ENCODE peak calls at places on chromosomes 12 and 14, in four cellular contexts. A is cardiac muscle cell, Z is GM12864, S is astrocyte of the cerebellum. W is an unnamed sample.

GRCh38 chr12:57240069-57240921 is 10.7 kb downstream of the STAC3 start:
- DNase-seq in A (peak), Z (no peak), S (no peak), W (peak)

GRCh38 chr14:28751467-28752058 is 15.0 kb upstream of the FOXG1 start:
- DNase-seq in A (peak), Z (peak), S (peak), W (peak)

GRCh38 chr14:64823305-64823985 is 56.3 kb downstream of the SPTB start:
- DNase-seq in A (peak), Z (peak), S (no peak), W (peak)

GRCh38 chr12:95130096-95130495 is 56.7 kb upstream of the NR2C1 start:
- DNase-seq in A (no peak), Z (no peak), S (no peak), W (no peak)

GRCh38 chr12:116432321-116432750 is 126.8 kb upstream of the MAP1LC3B2 start:
- DNase-seq in A (no peak), Z (no peak), S (no peak), W (no peak)

GRCh38 chr14:68318788-68319187 is 474.1 kb downstream of the ZFP36L1 start:
- DNase-seq in A (no peak), Z (no peak), S (no peak), W (no peak)

GRCh38 chr14:67564236-67564635 is 31.1 kb downstream of the PLEKHH1 start:
- DNase-seq in A (no peak), Z (no peak), S (no peak), W (no peak)

GRCh38 chr12:95633671-95634465 is 82.6 kb upstream of the USP44 start:
- DNase-seq in A (no peak), Z (no peak), S (peak), W (no peak)

GRCh38 chr12:124761056-124761455 is 102.6 kb downstream of the SCARB1 start:
- DNase-seq in A (no peak), Z (no peak), S (no peak), W (no peak)

GRCh38 chr12:98440165-98440581 is 75.2 kb upstream of the TMPO start:
- DNase-seq in A (no peak), Z (no peak), S (peak), W (no peak)

GRCh38 chr12:78473561-78473960 is 391.0 kb upstream of the SYT1 start:
- DNase-seq in A (no peak), Z (no peak), S (no peak), W (no peak)

GRCh38 chr12:54028324-54029201 is at the start of gene HOXC6:
- DNase-seq in A (no peak), Z (no peak), S (no peak), W (no peak)

GRCh38 chr14:100158566-100159106 is 809 bp downstream of the DEGS2 start:
- DNase-seq in A (no peak), Z (no peak), S (no peak), W (no peak)

GRCh38 chr14:37013116-37013515 is 159.3 kb downstream of the SLC25A21 start:
- DNase-seq in A (no peak), Z (no peak), S (no peak), W (no peak)

GRCh38 chr14:95023886-95024285 is 133.4 kb downstream of the DICER1 start:
- DNase-seq in A (no peak), Z (no peak), S (no peak), W (no peak)

GRCh38 chr12:46260153-46260912 is 8.5 kb downstream of the SLC38A1 start:
- DNase-seq in A (peak), Z (no peak), S (peak), W (no peak)

GRCh38 chr12:105330938-105331804 is 680 bp downstream of the C12orf75 start:
- DNase-seq in A (no peak), Z (no peak), S (no peak), W (peak)

GRCh38 chr14:87816421-87816820 is 176.6 kb downstream of the GALC start:
- DNase-seq in A (no peak), Z (no peak), S (no peak), W (no peak)

GRCh38 chr14:90985601-90986242 is 74.7 kb downstream of the RPS6KA5 start:
- DNase-seq in A (no peak), Z (no peak), S (no peak), W (peak)

GRCh38 chr12:70744133-70744532 is 106.9 kb upstream of the PTPRB start:
- DNase-seq in A (no peak), Z (no peak), S (no peak), W (no peak)

GRCh38 chr14:100392266-100392850 is 69.2 kb downstream of the SLC25A47 start:
- DNase-seq in A (no peak), Z (no peak), S (no peak), W (no peak)

GRCh38 chr12:29073631-29074239 is 75.3 kb upstream of the FAR2 start:
- DNase-seq in A (peak), Z (no peak), S (peak), W (peak)

GRCh38 chr14:96584199-96584906 is 82.2 kb downstream of the PAPOLA start:
- DNase-seq in A (peak), Z (no peak), S (peak), W (peak)

GRCh38 chr14:23437142-23438129 is 2.0 kb upstream of the MYH7 start:
- DNase-seq in A (no peak), Z (no peak), S (no peak), W (no peak)

GRCh38 chr12:122094735-122095561 is 16.4 kb downstream of the MLXIP start:
- DNase-seq in A (peak), Z (no peak), S (no peak), W (no peak)
- H3K4me3 ChIP-seq in A (no peak), Z (no peak), S (no peak), W (no peak)

DNA sequence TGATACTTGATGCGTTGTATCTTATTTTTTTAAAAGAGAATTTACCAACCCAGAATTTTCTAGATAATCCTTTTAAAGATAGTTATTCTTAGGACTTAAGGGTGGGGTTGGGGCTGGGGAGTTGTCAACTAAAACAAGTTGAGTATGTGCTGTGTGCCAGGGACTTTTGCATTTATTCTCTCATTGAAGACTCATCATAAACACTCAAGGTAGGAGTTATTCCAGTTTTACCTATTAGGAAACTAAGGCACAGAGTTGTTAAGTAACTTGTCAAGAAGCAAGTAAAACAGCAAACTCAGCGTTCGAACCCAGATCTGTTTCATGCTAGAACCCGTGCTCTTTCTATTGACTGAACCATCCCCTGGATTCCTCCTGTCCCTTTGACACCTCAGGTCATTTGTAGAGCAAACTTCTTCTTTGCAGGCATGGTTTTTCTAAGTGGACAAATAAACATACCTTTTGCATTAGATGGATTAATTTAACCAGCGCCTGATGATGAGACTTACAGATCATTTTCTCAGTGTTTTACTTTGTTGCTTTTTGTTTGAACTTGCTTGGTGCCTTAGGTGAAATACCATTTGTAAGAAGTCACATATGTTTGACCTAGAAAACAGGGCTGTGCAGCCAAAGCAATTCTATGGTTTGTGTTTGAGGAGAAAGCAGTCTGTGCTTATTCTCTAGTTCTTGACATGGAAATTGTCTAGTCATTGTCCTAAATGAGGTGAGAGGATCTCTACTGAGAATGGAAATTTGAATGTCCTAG is 110.9 kb downstream of the DIP2B start:
- DNase-seq in A (no peak), Z (no peak), S (no peak), W (no peak)
- TF ChIP-seq CTCF in A (no peak), Z (no peak), S (no peak), W (no peak)

GRCh38 chr14:71590131-71590530 is 342.1 kb upstream of the RGS6 start:
- DNase-seq in A (no peak), Z (no peak), S (no peak), W (no peak)
- H3K4me3 ChIP-seq in A (no peak), Z (no peak), S (no peak), W (no peak)

DNA sequence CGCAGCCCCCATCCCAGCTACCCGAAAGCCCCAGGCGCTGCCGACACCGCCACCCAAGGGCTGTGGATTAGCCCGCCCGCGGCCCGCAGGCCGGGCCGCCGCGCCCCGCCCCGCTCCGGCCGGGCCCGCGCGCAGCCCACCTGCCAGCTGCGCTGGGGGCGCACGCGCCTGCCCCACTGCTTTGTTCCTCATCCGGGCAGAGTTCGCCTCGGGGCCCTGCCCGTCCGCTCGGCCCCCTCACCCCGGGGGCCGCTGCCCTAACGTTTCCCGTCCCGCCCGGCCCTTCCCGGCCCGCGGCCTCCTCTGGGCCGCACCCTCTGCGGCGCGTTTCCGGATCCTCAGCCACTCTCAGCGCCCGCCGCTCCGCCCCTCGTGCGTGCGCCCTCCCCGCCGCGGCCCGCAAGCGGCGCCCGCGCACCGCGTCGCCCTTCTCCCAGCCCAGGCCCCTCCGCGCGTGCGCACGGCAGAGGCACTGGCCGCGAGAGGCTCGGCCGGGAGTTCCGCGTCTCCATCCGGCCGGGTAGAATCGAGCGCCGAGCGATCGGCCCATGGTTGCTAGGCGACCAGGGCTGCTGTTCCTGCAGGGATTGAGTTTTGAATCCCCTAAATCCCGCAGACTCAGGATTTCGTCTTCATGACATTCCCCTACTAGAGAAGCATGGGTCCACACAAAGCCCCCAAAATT is at the start of gene PRDM4:
- DNase-seq in A (peak), Z (peak), S (peak), W (peak)
- TF ChIP-seq CTCF in A (no peak), Z (peak), S (no peak), W (peak)

DNA sequence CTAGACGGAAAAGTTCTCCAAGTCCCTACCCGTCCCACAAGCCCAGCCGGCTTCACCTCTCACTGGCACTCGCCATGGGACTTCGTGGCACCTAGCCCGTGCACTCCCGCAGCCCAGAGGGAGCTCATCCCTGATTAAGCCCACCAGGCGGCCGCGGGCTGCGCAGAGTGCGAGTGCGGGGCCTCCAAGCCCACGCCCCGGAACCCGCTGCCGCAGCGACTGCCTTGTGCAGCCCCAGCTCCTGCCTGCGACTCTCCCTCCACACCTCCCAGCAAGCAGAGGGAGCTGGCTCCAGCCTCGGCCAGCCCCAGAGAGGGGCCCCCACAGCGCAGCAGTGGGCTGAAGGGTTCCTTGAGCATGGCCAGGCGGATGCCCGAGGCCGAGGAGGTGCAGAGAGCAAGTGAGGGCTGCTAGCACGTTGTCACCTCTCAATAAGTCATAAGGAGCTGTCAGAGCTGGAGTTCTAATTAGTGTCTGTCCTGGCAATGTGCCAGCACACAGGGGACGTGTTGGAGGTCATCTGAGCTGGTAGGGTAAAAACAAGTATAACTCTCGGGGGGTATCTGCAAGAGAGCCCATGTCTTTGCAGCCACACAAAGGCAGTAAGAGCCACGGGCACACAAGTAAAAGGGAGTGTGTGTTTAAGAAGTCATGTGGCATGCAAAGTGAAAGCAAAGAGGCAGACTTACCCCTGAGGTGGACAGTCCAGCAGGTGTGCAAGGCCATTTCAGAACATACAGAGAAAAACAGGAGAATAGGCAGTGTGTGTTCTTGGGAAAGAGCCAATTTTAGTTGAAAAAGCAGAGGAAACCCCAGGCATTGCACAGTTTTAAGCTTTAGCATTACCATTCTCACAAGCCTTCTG is 27.1 kb upstream of the TMTC2 start:
- DNase-seq in A (peak), Z (no peak), S (no peak), W (no peak)
- H3K4me3 ChIP-seq in A (no peak), Z (no peak), S (no peak), W (no peak)

W was measured in GM12865.